ENCODE peak calls at places on chromosomes 5 and 9, in seven cellular contexts. P is OCI-LY7, B is SJSA1, K is Caco-2, F is coronary artery, Z is AG10803, G is fibroblast of pulmonary artery. M is an unnamed sample.

GRCh38 chr9:113125636-113126035 is 25.2 kb upstream of the SLC31A2 start:
- DNase-seq in P (no peak), B (no peak), K (no peak), F (no peak), Z (no peak), G (no peak), M (no peak)

GRCh38 chr9:19117039-19117716 is 10.1 kb downstream of the PLIN2 start:
- DNase-seq in P (no peak), B (no peak), K (no peak), F (no peak), Z (no peak), G (no peak), M (no peak)

GRCh38 chr5:144088211-144088965 is 82.1 kb downstream of the YIPF5 start:
- DNase-seq in P (no peak), B (no peak), K (no peak), F (no peak), Z (peak; percentile 53), G (peak; percentile 72), M (no peak)

GRCh38 chr5:123180178-123180577 is 91.1 kb downstream of the PRDM6 start:
- DNase-seq in P (no peak), B (no peak), K (no peak), F (peak; percentile 81), Z (peak; percentile 10), G (no peak), M (no peak)

GRCh38 chr9:74496819-74497749 is at the start of gene RORB:
- DNase-seq in P (no peak), B (peak; percentile 35), K (peak; percentile 19), F (no peak), Z (peak; percentile 8), G (peak; percentile 38), M (no peak)

GRCh38 chr9:135299651-135300345 is 179.8 kb upstream of the PPP1R26 start:
- DNase-seq in P (no peak), B (peak; percentile 17), K (peak; percentile 26), F (no peak), Z (no peak), G (no peak), M (no peak)

GRCh38 chr9:104494808-104495207 is 9.3 kb upstream of the OR13F1 start:
- DNase-seq in P (peak; percentile 22), B (no peak), K (no peak), F (no peak), Z (no peak), G (no peak), M (no peak)

GRCh38 chr9:38621434-38622082 is 1.2 kb upstream of the ANKRD18A start:
- DNase-seq in P (no peak), B (no peak), K (no peak), F (no peak), Z (no peak), G (no peak), M (no peak)

GRCh38 chr5:111383288-111383970 is 128.9 kb downstream of the STARD4 start:
- DNase-seq in P (no peak), B (peak; percentile 49), K (no peak), F (no peak), Z (no peak), G (no peak), M (no peak)

GRCh38 chr9:128145951-128146351 is 3.3 kb upstream of the LCN2 start:
- DNase-seq in P (no peak), B (no peak), K (no peak), F (no peak), Z (no peak), G (no peak), M (no peak)

GRCh38 chr9:93622725-93623124 is 46.3 kb downstream of the PHF2 start:
- DNase-seq in P (no peak), B (no peak), K (no peak), F (no peak), Z (no peak), G (no peak), M (no peak)

GRCh38 chr5:69367697-69368279 is 1.5 kb downstream of the AK6 start:
- DNase-seq in P (no peak), B (no peak), K (no peak), F (no peak), Z (no peak), G (no peak), M (no peak)
- H3K4me3 ChIP-seq in P (peak overlapping the region; percentile 84), B (peak overlapping the region; percentile 89), K (peak overlapping the region; percentile 67), F (peak overlapping the region; percentile 99), Z (peak overlapping the region; percentile 96), G (peak overlapping the region; percentile 82), M (peak overlapping the region; percentile 90)

DNA sequence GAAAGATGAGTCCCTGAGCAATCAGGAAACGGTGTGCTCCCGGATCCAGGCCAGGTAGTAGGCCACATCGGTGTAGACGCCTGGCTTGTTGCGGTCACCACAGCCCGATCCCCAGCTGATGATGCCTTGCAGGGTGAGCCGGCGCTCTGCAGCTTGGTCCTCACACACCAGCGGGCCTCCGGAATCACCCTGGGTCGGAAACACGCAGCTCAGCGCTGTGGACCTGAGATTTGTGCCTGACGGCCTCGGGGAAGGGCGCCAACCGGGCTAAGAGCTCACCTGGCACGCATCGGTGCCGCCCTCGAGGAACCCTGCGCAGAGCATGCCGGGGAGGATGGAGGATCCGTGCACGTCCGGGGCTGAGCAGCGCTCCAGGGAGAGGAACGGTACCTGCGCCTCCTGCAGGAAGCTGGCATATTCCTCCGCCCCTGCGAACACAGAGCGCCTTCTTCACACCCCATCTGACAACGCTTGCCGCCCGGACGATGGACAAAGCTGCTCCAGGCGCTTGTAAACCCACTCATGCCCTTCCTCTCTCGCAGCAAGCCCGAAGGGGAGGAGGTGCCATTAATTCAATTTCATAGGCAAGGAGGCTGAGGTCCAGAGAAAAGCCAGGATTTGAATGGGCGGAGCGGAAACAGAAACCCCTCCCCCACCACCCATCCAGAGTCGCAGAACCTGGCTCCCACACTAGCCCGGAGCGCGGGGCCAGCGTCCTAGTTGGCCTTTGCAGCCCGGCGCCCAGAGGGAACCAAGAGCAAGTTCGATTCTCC is 2.0 kb upstream of the PFN3 start:
- DNase-seq in P (no peak), B (peak; percentile 75), K (peak; percentile 91), F (no peak), Z (peak; percentile 24), G (peak; percentile 57), M (no peak)
- H3K4me3 ChIP-seq in P (no peak overlapping the region), B (no peak overlapping the region), K (peak overlapping the region; percentile 88), F (peak overlapping the region; percentile 77), Z (no peak overlapping the region), G (no peak overlapping the region), M (peak overlapping the region; percentile 71)

DNA sequence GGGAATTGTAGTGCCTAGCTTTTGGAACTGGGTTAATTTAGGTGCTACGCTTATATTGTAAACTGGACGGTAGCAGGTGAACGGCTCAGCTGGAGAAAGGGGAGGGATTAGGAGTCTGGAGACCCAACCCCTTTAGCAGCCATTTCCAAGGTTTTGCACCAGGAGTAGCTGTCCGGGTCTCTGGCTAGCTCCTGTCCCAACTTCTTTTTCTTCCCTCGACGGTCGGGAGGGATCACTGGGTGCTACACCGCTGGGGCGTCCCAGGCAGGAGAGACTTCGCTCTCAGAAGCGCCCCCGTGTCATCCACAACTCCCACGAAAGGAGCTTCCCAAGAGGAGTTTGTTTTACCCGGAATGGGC is 1640.9 kb upstream of the C9orf72 start:
- DNase-seq in P (no peak), B (no peak), K (no peak), F (no peak), Z (no peak), G (peak; percentile 25), M (no peak)
- H3K4me3 ChIP-seq in P (no peak overlapping the region), B (no peak overlapping the region), K (no peak overlapping the region), F (no peak overlapping the region), Z (no peak overlapping the region), G (peak overlapping the region; percentile 48), M (no peak overlapping the region)

GRCh38 chr5:33273985-33274384 is 166.8 kb upstream of the TARS1 start:
- DNase-seq in P (no peak), B (no peak), K (no peak), F (no peak), Z (no peak), G (no peak), M (no peak)

GRCh38 chr5:33277061-33277460 is 163.7 kb upstream of the TARS1 start:
- DNase-seq in P (no peak), B (no peak), K (no peak), F (no peak), Z (no peak), G (no peak), M (no peak)

GRCh38 chr5:33275921-33276705 is 164.7 kb upstream of the TARS1 start:
- DNase-seq in P (no peak), B (no peak), K (no peak), F (no peak), Z (peak; percentile 94), G (peak; percentile 15), M (peak; percentile 84)

GRCh38 chr5:33272288-33272687 is 168.5 kb upstream of the TARS1 start:
- DNase-seq in P (no peak), B (no peak), K (no peak), F (no peak), Z (peak; percentile 90), G (peak; percentile 92), M (peak; percentile 68)

DNA sequence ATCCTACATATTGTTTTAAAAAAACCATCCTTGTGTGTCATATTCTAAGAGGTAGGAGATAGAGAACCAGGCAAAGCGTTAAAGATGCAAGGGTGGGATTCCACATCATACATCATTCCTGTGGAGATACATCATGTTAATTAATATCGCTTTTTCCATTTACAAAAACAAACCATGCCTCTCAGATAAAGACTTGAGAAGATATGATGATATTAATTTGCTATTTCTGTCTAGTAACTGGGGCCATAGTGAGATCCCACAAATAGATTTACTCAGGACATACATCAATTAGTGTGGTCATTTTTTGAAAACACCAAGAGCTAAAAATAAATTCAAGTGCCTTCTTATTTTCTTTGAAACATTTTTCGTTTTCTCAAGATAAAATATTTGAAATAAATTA is 165.4 kb upstream of the TARS1 start:
- DNase-seq in P (no peak), B (no peak), K (no peak), F (no peak), Z (no peak), G (no peak), M (no peak)
- H3K4me3 ChIP-seq in P (no peak overlapping the region), B (no peak overlapping the region), K (no peak overlapping the region), F (no peak overlapping the region), Z (no peak overlapping the region), G (no peak overlapping the region), M (no peak overlapping the region)

DNA sequence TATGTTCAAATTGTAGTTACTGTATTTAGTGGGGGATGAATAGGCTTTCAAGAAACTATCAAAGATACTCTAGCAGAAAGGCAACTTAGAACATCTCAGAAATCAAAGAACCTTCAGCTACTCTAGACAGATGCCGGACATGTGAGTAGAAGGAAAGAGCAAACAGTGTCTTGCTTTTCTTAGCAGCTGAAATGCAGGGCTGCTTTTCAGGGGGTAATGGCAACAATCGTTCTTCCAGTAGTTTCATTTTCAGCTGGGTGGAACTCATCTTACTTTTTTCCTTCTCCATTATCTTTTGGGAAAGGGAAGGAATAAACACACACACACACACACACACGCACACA is 281.6 kb downstream of the CRB2 start:
- DNase-seq in P (no peak), B (no peak), K (no peak), F (no peak), Z (peak; percentile 29), G (peak; percentile 23), M (peak; percentile 31)
- H3K4me3 ChIP-seq in P (no peak overlapping the region), B (peak overlapping the region; percentile 11), K (no peak overlapping the region), F (peak overlapping the region; percentile 39), Z (peak overlapping the region; percentile 14), G (no peak overlapping the region), M (peak overlapping the region; percentile 9)